ENCODE peak calls at places on chromosomes 1 and 21, in ten cellular contexts. O is HTR-8/SVneo; D is HS-5; W is stimulated activated effector memory CD8-positive, alpha-beta T cell treated with anti-CD3 and anti-CD28 coated beads, Interleukin-12 subunit alpha, Interleukin-12 subunit beta, amount 100 ng/mL, for 72 hours; X is GM04503; R is RPMI7951; C is Calu3; L is NCI-H187; A is uterus; H is activated T-cell treated with anti-CD3 and anti-CD28 coated beads for 24 hours. Q is an unnamed sample.

GRCh38 chr1:38138498-38139233 is 92.1 kb upstream of the POU3F1 start:
- DNase-seq in O (peak), D (peak), W (no peak), X (peak), R (peak), C (no peak), L (no peak), A (peak), H (no peak), Q (no peak)

GRCh38 chr1:180188103-180188506 is 33.4 kb downstream of the QSOX1 start:
- DNase-seq in O (peak), D (no peak), W (no peak), X (no peak), R (peak), C (peak), L (peak), A (peak), H (no peak), Q (peak)

GRCh38 chr1:26570287-26570686 is 40.7 kb downstream of the RPS6KA1 start:
- DNase-seq in O (no peak), D (no peak), W (no peak), X (no peak), R (peak), C (no peak), L (no peak), A (no peak), H (no peak), Q (no peak)

GRCh38 chr1:15758953-15759661 is 512 bp downstream of the FBLIM1 start:
- DNase-seq in O (no peak), D (no peak), W (no peak), X (no peak), R (peak), C (no peak), L (no peak), A (no peak), H (no peak), Q (no peak)

GRCh38 chr1:47763456-47764171 is 233.6 kb downstream of the TRABD2B start:
- DNase-seq in O (no peak), D (no peak), W (no peak), X (no peak), R (no peak), C (no peak), L (no peak), A (no peak), H (no peak), Q (no peak)

GRCh38 chr1:175338447-175339135 is 146.0 kb upstream of the KIAA0040 start:
- DNase-seq in O (no peak), D (no peak), W (peak), X (no peak), R (no peak), C (peak), L (no peak), A (no peak), H (peak), Q (no peak)

GRCh38 chr1:33152685-33153432 is 29.0 kb downstream of the TRIM62 start:
- DNase-seq in O (no peak), D (no peak), W (no peak), X (peak), R (peak), C (no peak), L (peak), A (peak), H (no peak), Q (no peak)

GRCh38 chr1:17184822-17185484 is 20.0 kb upstream of the PADI1 start:
- DNase-seq in O (no peak), D (no peak), W (no peak), X (no peak), R (no peak), C (no peak), L (no peak), A (no peak), H (no peak), Q (no peak)

GRCh38 chr1:55421317-55421716 is 206.2 kb upstream of the USP24 start:
- DNase-seq in O (no peak), D (no peak), W (no peak), X (no peak), R (peak), C (no peak), L (no peak), A (no peak), H (no peak), Q (no peak)

GRCh38 chr1:246417152-246417812 is 89.8 kb downstream of the SMYD3 start:
- DNase-seq in O (no peak), D (peak), W (no peak), X (peak), R (peak), C (no peak), L (no peak), A (no peak), H (no peak), Q (no peak)

GRCh38 chr1:183097438-183098051 is 74.3 kb downstream of the LAMC1 start:
- DNase-seq in O (no peak), D (peak), W (no peak), X (no peak), R (peak), C (no peak), L (no peak), A (no peak), H (no peak), Q (no peak)

GRCh38 chr1:53620620-53620957 is 118.4 kb downstream of the GLIS1 start:
- DNase-seq in O (no peak), D (no peak), W (no peak), X (no peak), R (no peak), C (no peak), L (no peak), A (peak), H (no peak), Q (no peak)

GRCh38 chr1:228077565-228078330 is 4.8 kb upstream of the ARF1 start:
- DNase-seq in O (no peak), D (no peak), W (no peak), X (no peak), R (no peak), C (no peak), L (no peak), A (no peak), H (no peak), Q (no peak)

GRCh38 chr1:63843010-63843409 is 69.2 kb downstream of the ROR1 start:
- DNase-seq in O (no peak), D (no peak), W (no peak), X (no peak), R (no peak), C (no peak), L (no peak), A (no peak), H (no peak), Q (no peak)

GRCh38 chr21:36806103-36806502 is 107.2 kb downstream of the SIM2 start:
- DNase-seq in O (no peak), D (no peak), W (no peak), X (no peak), R (peak), C (no peak), L (no peak), A (no peak), H (no peak), Q (no peak)

GRCh38 chr1:111669268-111669667 is 49.7 kb downstream of the RAP1A start:
- DNase-seq in O (no peak), D (no peak), W (no peak), X (no peak), R (no peak), C (no peak), L (no peak), A (no peak), H (no peak), Q (no peak)

GRCh38 chr1:215083408-215083961 is 948 bp downstream of the KCNK2 start:
- DNase-seq in O (peak), D (no peak), W (no peak), X (peak), R (peak), C (no peak), L (no peak), A (no peak), H (no peak), Q (peak)

GRCh38 chr1:217344712-217345111 is 286.2 kb downstream of the GPATCH2 start:
- DNase-seq in O (no peak), D (no peak), W (no peak), X (no peak), R (no peak), C (no peak), L (no peak), A (no peak), H (no peak), Q (no peak)

Q was measured in NCI-H2227 treated with DMSO at 0.1 percent for 48 hours.